ENCODE peak calls at places on chromosomes 5 and 9, in five cellular contexts. M, S, A, J and Y are unnamed samples.

GRCh38 chr9:89663264-89663970 is 58.6 kb downstream of the GADD45G start:
- DNase-seq in S (no peak), J (no peak), A (no peak), M (no peak), Y (peak; percentile 83)

GRCh38 chr5:53418409-53418808 is 62.0 kb upstream of the FST start:
- DNase-seq in S (no peak), J (no peak), M (no peak), A (no peak), Y (no peak)

GRCh38 chr5:145689235-145689634 is 145.9 kb downstream of the PRELID2 start:
- DNase-seq in S (no peak), A (no peak), J (no peak), M (no peak), Y (peak; percentile 17)

GRCh38 chr9:137761032-137761431 is 116.5 kb upstream of the CACNA1B start:
- DNase-seq in A (no peak), M (no peak), J (no peak), S (no peak), Y (no peak)

GRCh38 chr9:3948826-3949578 is 350.9 kb downstream of the GLIS3 start:
- DNase-seq in A (no peak), M (no peak), J (no peak), S (no peak), Y (no peak)

GRCh38 chr9:71719585-71719984 is 48.7 kb downstream of the CEMIP2 start:
- DNase-seq in J (no peak), S (no peak), A (no peak), M (peak; percentile 21), Y (no peak)

GRCh38 chr5:141618030-141618803 is 583 bp downstream of the DIAPH1 start:
- DNase-seq in A (peak; percentile 56), J (peak; percentile 76), M (peak; percentile 60), S (peak; percentile 70), Y (peak; percentile 90)

GRCh38 chr5:145536133-145536532 is 299.0 kb downstream of the PRELID2 start:
- DNase-seq in J (no peak), M (no peak), S (no peak), A (no peak), Y (no peak)

GRCh38 chr9:111969061-111969460 is 72.4 kb downstream of the UGCG start:
- DNase-seq in M (no peak), J (no peak), S (no peak), A (no peak), Y (no peak)

GRCh38 chr5:137078171-137078665 is 420.9 kb downstream of the SPOCK1 start:
- DNase-seq in S (peak; percentile 18), J (no peak), A (no peak), M (no peak), Y (no peak)

GRCh38 chr9:129111762-129112151 is 542 bp downstream of the PTPA start:
- DNase-seq in A (no peak), J (no peak), S (no peak), M (peak; percentile 52), Y (no peak)

GRCh38 chr5:82308997-82309670 is 31.0 kb upstream of the RPS23 start:
- DNase-seq in A (no peak), S (no peak), J (no peak), M (no peak), Y (no peak)

GRCh38 chr5:926416-927171 is 33.9 kb downstream of the TRIP13 start:
- DNase-seq in M (no peak), S (no peak), A (no peak), J (peak; percentile 72), Y (no peak)

GRCh38 chr5:3351581-3352442 is 243.8 kb upstream of the IRX1 start:
- DNase-seq in J (no peak), A (no peak), S (no peak), M (no peak), Y (peak; percentile 66)

GRCh38 chr5:172283862-172284274 is 304 bp upstream of the UBTD2 start:
- DNase-seq in M (peak; percentile 82), A (peak; percentile 92), J (no peak), S (no peak), Y (peak; percentile 54)

GRCh38 chr9:128940271-128940921 is 7.0 kb downstream of the DOLK start:
- DNase-seq in J (no peak), A (peak; percentile 26), S (no peak), M (no peak), Y (no peak)

GRCh38 chr5:64635056-64635686 is 55.1 kb upstream of the SHISAL2B start:
- DNase-seq in A (no peak), M (no peak), J (no peak), S (peak; percentile 16), Y (no peak)

GRCh38 chr9:84917366-84918063 is 248.0 kb downstream of the NTRK2 start:
- DNase-seq in S (no peak), J (no peak), A (no peak), M (no peak), Y (peak; percentile 20)

GRCh38 chr5:55601209-55601618 is 66.5 kb upstream of the PLPP1 start:
- DNase-seq in A (peak; percentile 51), J (peak; percentile 32), M (peak; percentile 95), S (no peak), Y (peak; percentile 87)

GRCh38 chr5:165334186-165334585 is 1828.8 kb downstream of the MAT2B start:
- DNase-seq in M (no peak), S (no peak), A (no peak), J (no peak), Y (no peak)

DNA sequence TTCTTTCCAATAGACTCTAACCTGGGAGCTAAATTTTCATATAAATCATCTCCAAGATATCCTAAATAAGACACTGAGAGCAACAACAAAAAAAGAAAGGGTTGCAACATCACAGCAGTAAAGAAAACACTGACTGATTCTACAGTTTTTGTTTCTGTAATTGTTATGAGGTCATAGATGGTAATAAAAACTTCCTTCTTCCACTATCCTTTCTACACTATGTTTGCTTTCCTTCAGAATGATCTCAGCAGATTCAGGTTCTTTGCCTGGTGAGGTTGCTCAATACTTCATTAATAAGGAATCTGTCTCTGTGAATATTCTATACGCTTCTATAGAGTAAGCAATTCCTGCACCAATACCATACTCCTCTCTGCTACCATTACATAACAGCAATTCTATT is 835.6 kb upstream of the GRAMD2B start:
- DNase-seq in M (no peak), A (no peak), S (no peak), J (no peak), Y (no peak)
- H3K4me3 ChIP-seq in M (no peak overlapping the region), A (no peak overlapping the region), S (no peak overlapping the region), J (no peak overlapping the region), Y (no peak overlapping the region)

GRCh38 chr5:2207966-2208544 is 325.3 kb upstream of the IRX4 start:
- DNase-seq in J (peak; percentile 80), M (peak; percentile 40), A (no peak), S (no peak), Y (no peak)
- TF ChIP-seq CTCF in J (peak; percentile 77), M (peak; percentile 55), A (no peak), S (peak; percentile 52), Y (no peak)

DNA sequence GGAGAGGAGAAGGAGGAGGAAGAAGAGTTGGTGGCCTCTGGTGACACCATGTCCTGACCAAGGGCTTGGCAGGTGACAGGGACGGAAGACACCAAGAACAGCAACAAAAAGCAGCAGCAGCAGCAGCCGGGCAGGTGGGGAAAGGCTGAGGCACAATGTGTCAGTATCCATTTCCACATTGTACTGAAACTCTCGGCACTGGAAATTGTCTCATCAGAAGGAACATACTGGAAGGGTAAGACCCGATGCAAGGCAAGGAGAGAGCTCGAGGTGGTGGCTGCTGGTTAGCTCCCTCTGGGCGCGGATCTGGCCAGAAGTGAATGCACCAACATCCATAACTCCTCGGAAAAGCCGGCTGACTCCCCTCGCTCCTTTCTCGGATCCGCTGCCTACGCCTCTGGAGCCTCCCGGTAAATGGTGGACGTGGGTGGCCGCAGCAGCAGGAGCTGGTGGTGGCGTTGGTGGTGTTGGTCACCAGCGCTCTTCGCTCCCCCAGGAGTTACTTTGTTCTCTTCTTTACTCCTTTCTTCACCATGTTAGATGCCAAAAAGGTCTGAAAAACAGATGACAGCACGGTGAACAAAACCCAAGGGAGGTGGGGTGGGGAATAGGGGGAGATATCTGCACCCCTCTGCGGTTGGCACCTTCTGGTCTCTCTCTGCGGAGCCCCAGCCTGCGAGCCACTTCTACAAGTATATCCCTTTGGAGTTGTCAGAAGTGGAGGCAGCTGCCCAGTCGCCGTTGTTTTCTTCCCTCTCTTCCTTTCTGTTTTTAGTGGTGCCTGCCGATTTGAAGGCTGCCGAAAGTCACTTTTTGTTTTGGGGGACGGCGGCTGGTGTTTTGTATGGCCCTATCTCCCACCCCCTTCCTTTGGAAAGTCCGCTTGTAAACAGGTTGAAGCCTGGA is 463 bp downstream of the FGF10 start:
- DNase-seq in A (peak; percentile 39), J (peak; percentile 69), M (no peak), S (no peak), Y (peak; percentile 81)
- TF ChIP-seq POLR2A in A (no peak), J (no peak), M (no peak), S (no peak), Y (no peak)

GRCh38 chr5:176814313-176814685 is 3.9 kb downstream of the UNC5A start:
- DNase-seq in S (no peak), J (no peak), A (no peak), M (no peak), Y (no peak)
- H3K4me3 ChIP-seq in S (no peak overlapping the region), J (no peak overlapping the region), A (no peak overlapping the region), M (no peak overlapping the region), Y (no peak overlapping the region)

DNA sequence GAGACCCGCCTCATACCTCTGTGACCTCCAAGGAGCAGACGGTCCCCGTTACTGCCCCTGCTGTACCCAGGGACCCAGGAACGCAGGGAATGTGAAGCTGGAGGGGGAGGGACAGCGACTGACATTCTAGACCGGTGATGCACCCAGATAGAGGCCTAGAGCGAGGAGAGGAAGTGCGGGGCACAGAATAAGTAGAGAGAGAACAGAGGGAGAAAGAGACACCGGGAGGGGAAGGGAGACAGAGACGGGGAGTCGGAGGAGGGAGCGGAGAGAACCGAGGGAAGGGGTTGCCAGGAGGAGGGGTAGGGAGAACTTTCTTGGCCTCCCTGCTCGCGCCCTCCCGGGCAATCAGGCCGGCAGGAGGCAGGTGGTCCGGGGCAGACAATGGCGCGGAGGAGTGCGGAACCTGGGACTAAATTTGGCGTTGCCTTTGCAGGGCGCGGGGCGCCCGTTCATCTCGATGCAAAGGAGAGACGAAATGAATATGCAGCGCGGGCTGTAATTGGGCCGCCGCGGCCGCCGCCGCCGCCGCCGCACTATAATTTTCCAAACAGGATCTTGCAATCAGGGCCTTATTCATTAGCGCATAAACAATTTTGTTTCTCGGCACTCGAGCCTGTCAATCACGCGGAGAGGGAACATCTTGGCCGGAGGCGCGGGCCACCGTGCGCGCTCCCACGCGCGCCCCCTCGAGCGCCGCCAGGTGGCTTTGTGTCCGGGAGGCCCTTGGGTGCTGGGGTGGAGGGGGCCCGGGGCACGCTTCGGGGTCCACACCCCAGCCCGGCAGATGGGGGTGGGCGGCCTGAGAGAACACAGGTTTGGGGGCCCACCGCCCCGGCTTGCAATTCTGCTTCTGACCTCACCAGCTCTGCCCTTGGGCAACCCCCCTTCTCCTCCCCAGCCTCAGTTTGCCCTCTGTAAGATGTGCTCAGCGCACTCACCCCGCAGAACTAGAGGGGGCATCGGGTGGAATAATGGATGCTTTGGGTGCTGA is 32.9 kb downstream of the NDUFA8 start:
- DNase-seq in A (no peak), S (no peak), M (no peak), J (peak; percentile 74), Y (no peak)
- TF ChIP-seq CTCF in A (no peak), S (no peak), M (no peak), J (no peak), Y (no peak)